ENCODE peak calls at places on chromosome 22, in five cellular contexts. T is IMR-90, P is heart left ventricle, B is fibroblast of pulmonary artery, I is left lung. Q is an unnamed sample.

GRCh38 chr22:26825960-26826359 is 168.6 kb downstream of the MIAT start:
- DNase-seq in T (no peak), P (no peak), B (no peak), I (no peak), Q (no peak)

GRCh38 chr22:36397081-36397766 is 9.5 kb upstream of the MYH9 start:
- DNase-seq in T (peak; percentile 72), P (no peak), B (peak; percentile 82), I (no peak), Q (peak; percentile 79)

GRCh38 chr22:45997077-45997774 is 20.3 kb upstream of the WNT7B start:
- DNase-seq in T (peak; percentile 95), P (peak; percentile 95), B (peak; percentile 97), I (peak; percentile 92), Q (peak; percentile 43)

GRCh38 chr22:25797891-25798290 is 55.9 kb downstream of the MYO18B start:
- DNase-seq in T (no peak), P (no peak), B (no peak), I (no peak), Q (no peak)

GRCh38 chr22:17862646-17863181 is 88.4 kb upstream of the BID start:
- DNase-seq in T (no peak), P (no peak), B (no peak), I (peak; percentile 24), Q (no peak)

GRCh38 chr22:31286360-31287255 is 5.7 kb downstream of the PIK3IP1 start:
- DNase-seq in T (no peak), P (no peak), B (no peak), I (no peak), Q (no peak)

GRCh38 chr22:37186228-37186996 is 1.6 kb downstream of the C1QTNF6 start:
- DNase-seq in T (peak; percentile 88), P (no peak), B (peak; percentile 94), I (peak; percentile 26), Q (peak; percentile 86)

GRCh38 chr22:25123677-25124076 is 76.0 kb upstream of the CRYBB3 start:
- DNase-seq in T (no peak), P (no peak), B (no peak), I (no peak), Q (no peak)

GRCh38 chr22:36470994-36471331 is 10.5 kb downstream of the TXN2 start:
- DNase-seq in T (peak; percentile 73), P (no peak), B (peak; percentile 31), I (no peak), Q (peak; percentile 79)

GRCh38 chr22:35736166-35736565 is 18.5 kb downstream of the APOL5 start:
- DNase-seq in T (no peak), P (no peak), B (no peak), I (no peak), Q (no peak)

GRCh38 chr22:46749682-46750529 is 11.9 kb upstream of the CERK start:
- DNase-seq in T (no peak), P (no peak), B (no peak), I (peak; percentile 51), Q (no peak)

GRCh38 chr22:46449974-46450745 is 87.3 kb downstream of the CELSR1 start:
- DNase-seq in T (no peak), P (no peak), B (no peak), I (peak; percentile 62), Q (no peak)

GRCh38 chr22:39598017-39598965 is 27.7 kb downstream of the CACNA1I start:
- DNase-seq in T (no peak), P (no peak), B (no peak), I (peak; percentile 90), Q (peak; percentile 80)

GRCh38 chr22:19174106-19175025 is 4.2 kb downstream of the SLC25A1 start:
- DNase-seq in T (peak; percentile 42), P (no peak), B (peak; percentile 82), I (no peak), Q (peak; percentile 53)

GRCh38 chr22:28479912-28480311 is 199.7 kb downstream of the TTC28 start:
- DNase-seq in T (peak; percentile 27), P (no peak), B (no peak), I (no peak), Q (no peak)

GRCh38 chr22:29626497-29627195 is 23.2 kb downstream of the NF2 start:
- DNase-seq in T (peak; percentile 91), P (no peak), B (peak; percentile 92), I (no peak), Q (peak; percentile 89)

GRCh38 chr22:22061085-22062077 is 78.8 kb upstream of the TOP3B start:
- DNase-seq in T (peak; percentile 43), P (peak; percentile 53), B (peak; percentile 69), I (no peak), Q (peak; percentile 45)

GRCh38 chr22:44182591-44183588 is 2.2 kb downstream of the PARVG start:
- DNase-seq in T (no peak), P (peak; percentile 60), B (no peak), I (peak; percentile 94), Q (no peak)

GRCh38 chr22:46067159-46068111 is 82.9 kb upstream of the PPARA start:
- DNase-seq in T (no peak), P (no peak), B (no peak), I (peak; percentile 26), Q (no peak)

GRCh38 chr22:31126869-31127175 is 4.1 kb downstream of the INPP5J start:
- DNase-seq in T (no peak), P (no peak), B (no peak), I (no peak), Q (no peak)

GRCh38 chr22:48673806-48674500 is 1153.7 kb downstream of the BRD1 start:
- DNase-seq in T (no peak), P (no peak), B (no peak), I (peak; percentile 60), Q (no peak)

GRCh38 chr22:47075568-47075967 is 313.1 kb downstream of the TBC1D22A start:
- DNase-seq in T (no peak), P (no peak), B (no peak), I (no peak), Q (no peak)

GRCh38 chr22:25475554-25476022 is 88.9 kb upstream of the GRK3 start:
- DNase-seq in T (peak; percentile 72), P (peak; percentile 47), B (peak; percentile 52), I (no peak), Q (no peak)

GRCh38 chr22:31676700-31677099 is 14.7 kb upstream of the PISD start:
- DNase-seq in T (peak; percentile 74), P (peak; percentile 92), B (peak; percentile 93), I (peak; percentile 99), Q (peak; percentile 98)

DNA sequence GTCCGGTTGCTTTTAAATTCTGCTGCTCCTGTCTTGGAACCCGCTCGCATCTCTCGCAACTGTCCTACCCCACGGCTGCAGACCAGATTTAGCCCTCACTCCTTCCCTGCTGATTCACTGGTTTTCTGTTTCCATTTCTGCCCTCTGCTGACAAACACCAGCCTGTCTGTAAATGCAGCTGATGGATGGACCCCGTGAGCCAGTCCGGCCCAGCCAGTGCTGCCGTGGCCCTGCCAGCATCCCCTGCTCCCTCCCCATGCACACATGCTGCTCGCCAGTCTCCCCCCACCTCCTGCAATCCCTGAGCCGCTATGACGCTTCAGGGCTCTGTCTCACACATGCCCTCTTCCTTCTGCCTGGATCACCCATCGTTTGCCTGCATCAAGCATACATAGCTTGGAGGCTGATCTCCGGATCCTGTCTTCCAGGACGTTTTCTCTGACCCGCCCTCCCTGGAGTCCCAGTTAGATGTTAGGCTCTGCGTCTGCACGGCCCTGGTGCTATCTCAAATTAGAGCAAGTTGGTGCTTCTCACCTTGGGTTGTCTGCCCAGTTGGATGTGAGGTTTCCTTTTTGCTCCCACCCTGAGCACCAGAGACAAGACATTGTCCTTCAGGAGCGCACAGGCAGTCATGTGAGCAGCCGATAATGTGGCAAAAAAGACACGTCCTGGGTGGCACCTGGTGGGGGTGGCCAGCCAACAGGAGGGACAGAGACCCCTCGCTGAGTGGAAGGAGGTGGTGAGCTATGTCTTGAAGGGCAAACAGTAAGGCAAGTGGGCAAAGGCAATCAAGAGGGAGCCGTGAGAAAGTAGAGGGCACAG is 4.3 kb upstream of the ACR start:
- DNase-seq in T (peak; percentile 59), P (peak; percentile 6), B (peak; percentile 14), I (peak; percentile 65), Q (no peak)
- TF ChIP-seq CTCF in T (peak; percentile 10), P (no peak), B (no peak), I (no peak), Q (no peak)

DNA sequence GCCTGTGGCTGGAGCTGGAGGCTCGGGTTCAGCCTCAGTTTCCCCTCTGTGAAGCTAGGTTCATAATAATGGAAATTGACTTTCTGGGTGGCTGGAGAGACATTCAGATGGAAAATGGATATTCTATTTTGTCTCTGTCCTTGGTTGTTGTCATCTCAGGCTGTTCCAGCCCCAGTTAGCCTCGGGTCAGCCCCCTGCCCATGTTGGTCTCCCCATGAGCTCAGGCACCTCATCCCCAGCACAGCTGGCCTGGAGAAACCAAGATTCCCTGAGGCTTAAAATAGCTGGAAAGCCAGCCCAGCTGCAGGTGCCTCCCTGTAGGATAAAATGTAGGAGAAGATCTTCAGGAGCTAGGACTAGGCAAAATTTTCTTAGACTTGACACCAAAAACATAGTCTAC is 129.5 kb downstream of the MED15 start:
- DNase-seq in T (no peak), P (no peak), B (no peak), I (no peak), Q (no peak)
- H3K4me3 ChIP-seq in T (no peak overlapping the region), P (no peak overlapping the region), B (no peak overlapping the region), I (no peak overlapping the region), Q (no peak overlapping the region)

GRCh38 chr22:42930810-42931420 is 73.8 kb upstream of the ARFGAP3 start:
- DNase-seq in T (peak; percentile 52), P (no peak), B (peak; percentile 31), I (no peak), Q (peak; percentile 92)
- TF ChIP-seq CTCF in T (peak; percentile 13), P (no peak), B (no peak), I (no peak), Q (peak; percentile 80)

DNA sequence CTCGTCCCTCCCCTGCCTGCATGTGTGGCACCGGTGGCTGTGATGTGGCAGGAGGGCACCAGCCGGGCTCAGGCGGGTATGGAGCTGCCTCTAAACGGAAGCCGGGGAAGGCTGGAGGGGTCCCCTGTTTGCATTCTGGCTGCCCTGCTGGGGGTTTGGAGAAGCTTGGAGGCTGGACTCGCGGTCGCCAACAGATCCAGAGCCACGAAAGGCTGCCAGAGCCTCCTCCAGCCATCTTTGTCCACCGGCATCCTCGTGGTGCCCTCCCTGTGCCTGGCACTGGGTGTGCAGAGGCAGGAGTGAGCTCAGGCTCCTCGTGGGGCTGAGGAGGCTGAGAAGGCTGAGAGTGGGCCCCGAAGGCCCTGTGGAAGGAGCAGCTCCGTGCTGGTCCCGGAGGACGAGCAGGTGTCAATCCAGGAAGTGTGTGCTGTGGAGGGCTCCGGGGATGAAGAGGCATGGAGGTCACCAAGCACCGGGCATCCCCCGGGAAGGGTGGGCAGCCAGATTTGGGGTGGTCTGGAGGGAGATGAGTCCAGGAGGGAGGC is 937 bp downstream of the KDELR3 start:
- DNase-seq in T (no peak), P (no peak), B (no peak), I (peak; percentile 69), Q (no peak)
- H3K4me3 ChIP-seq in T (peak overlapping the region; percentile 95), P (peak overlapping the region; percentile 77), B (peak overlapping the region; percentile 79), I (peak overlapping the region; percentile 67), Q (no peak overlapping the region)